ENCODE peak calls at places on chromosomes 1 and 21, in nine cellular contexts. J is vagina, U is K562, E is GM12878, B is sigmoid colon, I is SK-N-SH, F is GM23338, P is suprapubic skin, C is breast epithelium. L is an unnamed sample.

GRCh38 chr1:21896652-21897532 is 40.2 kb downstream of the HSPG2 start:
- DNase-seq in J (no peak), U (peak), E (no peak), B (peak), I (no peak), F (peak), P (peak), C (peak), L (peak)

GRCh38 chr21:37346841-37347430 is 19.6 kb upstream of the DYRK1A start:
- DNase-seq in J (no peak), U (no peak), E (no peak), B (no peak), I (no peak), F (no peak), P (no peak), C (no peak), L (no peak)

GRCh38 chr1:31605908-31606427 is 11.5 kb upstream of the HCRTR1 start:
- DNase-seq in J (no peak), U (peak), E (peak), B (no peak), I (no peak), F (no peak), P (no peak), C (peak), L (no peak)

GRCh38 chr1:7526867-7527732 is 244.0 kb upstream of the VAMP3 start:
- DNase-seq in J (no peak), U (no peak), E (no peak), B (no peak), I (no peak), F (no peak), P (no peak), C (no peak), L (no peak)

GRCh38 chr1:180501865-180502360 is 464 bp downstream of the ACBD6 start:
- DNase-seq in J (no peak), U (peak), E (no peak), B (no peak), I (no peak), F (peak), P (no peak), C (peak), L (peak)

GRCh38 chr1:247297263-247298123 is 34.2 kb downstream of the ZNF496 start:
- DNase-seq in J (no peak), U (peak), E (no peak), B (no peak), I (no peak), F (no peak), P (no peak), C (no peak), L (no peak)

GRCh38 chr1:11671205-11671543 is 7.2 kb downstream of the FBXO6 start:
- DNase-seq in J (no peak), U (no peak), E (no peak), B (no peak), I (no peak), F (no peak), P (no peak), C (no peak), L (no peak)

GRCh38 chr1:52190500-52191252 is 48.8 kb downstream of the ZFYVE9 start:
- DNase-seq in J (no peak), U (no peak), E (no peak), B (no peak), I (no peak), F (peak), P (no peak), C (no peak), L (no peak)

GRCh38 chr1:66692681-66693080 is 59.6 kb upstream of the DYNLT5 start:
- DNase-seq in J (no peak), U (no peak), E (no peak), B (no peak), I (no peak), F (no peak), P (no peak), C (no peak), L (no peak)

GRCh38 chr1:174872615-174873058 is 127.1 kb upstream of the CACYBP start:
- DNase-seq in J (no peak), U (peak), E (no peak), B (no peak), I (no peak), F (peak), P (no peak), C (no peak), L (no peak)

GRCh38 chr1:169121146-169121923 is 14.8 kb downstream of the ATP1B1 start:
- DNase-seq in J (no peak), U (no peak), E (no peak), B (no peak), I (no peak), F (no peak), P (no peak), C (no peak), L (no peak)

GRCh38 chr1:100364731-100365130 is 12.4 kb downstream of the CDC14A start:
- DNase-seq in J (no peak), U (no peak), E (no peak), B (no peak), I (no peak), F (no peak), P (no peak), C (no peak), L (no peak)

DNA sequence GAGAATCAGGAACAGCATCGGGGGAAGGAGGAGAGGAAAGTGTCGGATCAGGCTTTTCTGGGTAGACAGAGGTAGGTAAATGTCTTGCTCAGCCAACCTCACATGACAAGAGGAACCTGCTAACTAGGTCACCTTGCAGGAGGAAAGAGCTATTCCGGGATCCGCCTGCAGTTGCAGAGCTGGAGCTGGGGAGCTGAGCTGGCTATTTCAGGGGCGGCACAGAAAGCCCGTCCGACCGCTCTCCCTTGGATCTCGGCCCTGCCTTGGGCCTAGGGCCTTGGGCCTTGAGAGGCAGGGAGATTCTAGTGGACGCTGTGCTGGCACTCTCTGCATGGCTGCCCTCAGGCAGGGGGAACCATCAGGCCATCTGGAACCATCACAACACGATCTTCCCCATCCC is 56.5 kb upstream of the CTPS1 start:
- DNase-seq in J (no peak), U (no peak), E (no peak), B (peak), I (no peak), F (peak), P (peak), C (peak), L (no peak)
- H3K27ac ChIP-seq in J (no peak), U (no peak), E (no peak), B (no peak), I (no peak), F (no peak), P (peak), C (peak), L (no peak)

GRCh38 chr1:159924791-159925712 is at the start of gene TAGLN2:
- DNase-seq in J (peak), U (peak), E (peak), B (peak), I (peak), F (peak), P (peak), C (peak), L (peak)
- TF ChIP-seq POLR2AphosphoS5 in J (peak), U (peak), E (peak), B (peak), I (peak), F (peak), P (peak), C (peak), L (peak)

GRCh38 chr1:205510308-205510950 is 6.0 kb downstream of the CDK18 start:
- DNase-seq in J (no peak), U (no peak), E (no peak), B (no peak), I (no peak), F (no peak), P (no peak), C (peak), L (no peak)
- H3K27ac ChIP-seq in J (no peak), U (no peak), E (no peak), B (no peak), I (no peak), F (no peak), P (no peak), C (peak), L (no peak)

DNA sequence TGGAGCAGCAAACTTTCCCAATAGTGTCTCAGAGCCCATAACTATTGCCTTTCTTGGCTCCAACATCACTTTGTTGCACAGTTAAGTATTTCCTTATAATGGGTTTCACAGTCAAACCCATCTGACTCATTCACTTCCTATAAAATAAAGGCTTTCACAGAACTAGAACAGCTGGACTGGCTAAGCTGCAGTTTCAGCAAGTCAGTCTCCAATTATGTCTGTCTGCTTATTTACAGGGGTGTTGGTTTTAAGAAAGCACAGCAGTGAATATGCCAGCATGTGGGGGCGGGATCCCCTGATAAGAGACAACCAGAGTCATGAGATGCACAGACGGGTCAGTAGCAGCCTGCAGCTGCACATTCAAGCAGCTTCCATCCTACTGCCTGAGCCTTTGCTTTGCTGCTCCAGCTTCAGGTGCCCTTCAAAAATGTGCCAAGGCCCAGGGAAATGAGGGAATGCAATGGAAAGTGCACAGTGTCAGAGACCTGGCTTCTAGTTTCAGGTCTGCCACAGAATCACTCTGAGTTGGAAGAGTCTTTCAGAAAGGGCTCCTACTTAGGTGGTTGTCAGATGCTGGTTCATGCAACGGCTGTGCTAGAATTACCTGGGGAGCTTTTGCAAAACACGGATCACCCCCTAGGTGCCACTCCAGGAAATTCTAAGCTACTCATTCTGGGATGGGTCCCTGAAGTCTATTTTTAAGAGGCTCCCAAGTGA is 24.8 kb downstream of the RNF19B start:
- DNase-seq in J (no peak), U (peak), E (no peak), B (no peak), I (no peak), F (no peak), P (no peak), C (no peak), L (no peak)
- TF ChIP-seq POLR2AphosphoS5 in J (peak), U (peak), E (no peak), B (peak), I (no peak), F (no peak), P (no peak), C (no peak), L (peak)

DNA sequence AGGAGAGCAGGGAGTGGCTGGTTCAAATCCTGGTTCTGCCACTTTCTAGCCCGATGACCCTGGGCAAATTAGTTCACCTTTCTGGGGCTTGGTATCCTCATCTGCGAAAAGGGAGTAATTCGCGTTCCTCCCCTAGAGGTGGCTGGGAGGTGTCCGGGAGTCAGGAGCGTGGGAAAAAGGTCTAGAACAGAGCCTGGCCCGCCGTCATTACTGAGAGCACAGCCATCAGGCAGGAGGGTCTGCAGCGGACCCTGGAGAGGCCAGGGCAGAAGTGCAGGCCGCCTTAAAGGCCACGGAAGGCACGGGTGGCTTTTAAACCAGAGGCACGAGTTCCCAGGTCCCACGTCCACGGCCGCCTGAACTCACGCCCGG is 886 bp downstream of the PANK4 start:
- DNase-seq in J (no peak), U (no peak), E (no peak), B (no peak), I (peak), F (peak), P (no peak), C (no peak), L (no peak)
- H3K27ac ChIP-seq in J (peak), U (peak), E (peak), B (peak), I (peak), F (no peak), P (no peak), C (peak), L (peak)

GRCh38 chr1:152811671-152812070 is at the start of gene LCE1B:
- DNase-seq in J (no peak), U (no peak), E (no peak), B (no peak), I (no peak), F (no peak), P (no peak), C (no peak), L (no peak)

GRCh38 chr1:152806576-152806975 is at the start of gene LCE1C:
- DNase-seq in J (no peak), U (no peak), E (no peak), B (no peak), I (no peak), F (no peak), P (no peak), C (no peak), L (no peak)

GRCh38 chr1:152811050-152811449 is 721 bp upstream of the LCE1B start:
- DNase-seq in J (no peak), U (no peak), E (no peak), B (no peak), I (no peak), F (no peak), P (no peak), C (no peak), L (no peak)
- TF ChIP-seq POLR2AphosphoS5 in J (no peak), U (no peak), E (no peak), B (no peak), I (no peak), F (no peak), P (no peak), C (no peak), L (no peak)

GRCh38 chr21:16587671-16588379 is 858.0 kb downstream of the USP25 start:
- DNase-seq in J (no peak), U (no peak), E (no peak), B (peak), I (peak), F (peak), P (peak), C (peak), L (peak)
- H3K27ac ChIP-seq in J (peak), U (no peak), E (no peak), B (peak), I (peak), F (no peak), P (peak), C (peak), L (peak)

GRCh38 chr1:201511925-201512539 is 5.1 kb upstream of the CSRP1 start:
- DNase-seq in J (no peak), U (no peak), E (peak), B (peak), I (peak), F (peak), P (no peak), C (peak), L (peak)
- TF ChIP-seq POLR2AphosphoS5 in J (no peak), U (no peak), E (no peak), B (peak), I (no peak), F (no peak), P (no peak), C (no peak), L (peak)